ENCODE peak calls at places on chromosomes 4 and X, in six cellular contexts. W is mucosa of descending colon, F is colonic mucosa, U is hepatocyte, R is kidney, V is aorta. P is an unnamed sample. For H3K4me1, the result is how much of the 10 kb centered on the place peaks cover.

GRCh38 chrX:139207655-139208054 is 322.9 kb upstream of the F9 start:
- DNase-seq in W (no peak), F (no peak), U (no peak), R (no peak), V (no peak), P (no peak)

GRCh38 chr4:183722738-183723560 is 63.9 kb downstream of the TRAPPC11 start:
- DNase-seq in W (peak), F (peak), U (peak), R (peak), V (peak), P (peak)

GRCh38 chr4:76232681-76233080 is 18.8 kb upstream of the FAM47E start:
- DNase-seq in W (no peak), F (no peak), U (no peak), R (no peak), V (no peak), P (no peak)

GRCh38 chr4:168815373-168816345 is 194.4 kb downstream of the CBR4 start:
- DNase-seq in W (no peak), F (no peak), U (peak), R (no peak), V (no peak), P (no peak)

GRCh38 chr4:40283968-40284367 is 51.2 kb upstream of the CHRNA9 start:
- DNase-seq in W (peak), F (no peak), U (no peak), R (no peak), V (no peak), P (no peak)

GRCh38 chr4:152983774-152984411 is 47.8 kb downstream of the FHDC1 start:
- DNase-seq in W (no peak), F (no peak), U (no peak), R (no peak), V (no peak), P (no peak)

GRCh38 chr4:130542953-130543352 is 1447.0 kb downstream of the C4orf33 start:
- DNase-seq in W (no peak), F (no peak), U (no peak), R (no peak), V (no peak), P (no peak)

GRCh38 chrX:43968347-43968746 is 4.8 kb downstream of the NDP start:
- DNase-seq in W (no peak), F (no peak), U (no peak), R (no peak), V (no peak), P (no peak)

GRCh38 chrX:40173662-40174593 is 76.2 kb upstream of the BCOR start:
- DNase-seq in W (peak), F (peak), U (peak), R (no peak), V (peak), P (peak)

GRCh38 chrX:24838624-24839023 is 144.9 kb downstream of the POLA1 start:
- DNase-seq in W (no peak), F (peak), U (peak), R (no peak), V (no peak), P (peak)

GRCh38 chrX:44344687-44345086 is 1.2 kb upstream of the EFHC2 start:
- DNase-seq in W (no peak), F (no peak), U (no peak), R (no peak), V (no peak), P (no peak)

GRCh38 chrX:129360175-129360574 is 163.1 kb downstream of the SMARCA1 start:
- DNase-seq in W (no peak), F (peak), U (peak), R (no peak), V (no peak), P (peak)

GRCh38 chr4:73902038-73902637 is 32.9 kb downstream of the CXCL1 start:
- DNase-seq in W (no peak), F (no peak), U (no peak), R (no peak), V (no peak), P (no peak)

GRCh38 chr4:7328913-7329638 is 105.7 kb downstream of the PSAPL1 start:
- DNase-seq in W (peak), F (no peak), U (peak), R (peak), V (peak), P (no peak)

GRCh38 chr4:138639018-138639876 is 376.3 kb upstream of the NOCT start:
- DNase-seq in W (no peak), F (no peak), U (no peak), R (no peak), V (no peak), P (peak)

GRCh38 chr4:139560396-139561084 is 4.5 kb upstream of the SETD7 start:
- DNase-seq in W (no peak), F (no peak), U (no peak), R (no peak), V (no peak), P (peak)

GRCh38 chr4:183738081-183738673 is 79.1 kb downstream of the TRAPPC11 start:
- DNase-seq in W (no peak), F (no peak), U (no peak), R (no peak), V (no peak), P (no peak)

GRCh38 chr4:136713140-136713539 is 819.2 kb downstream of the PCDH18 start:
- DNase-seq in W (no peak), F (no peak), U (no peak), R (no peak), V (no peak), P (no peak)

GRCh38 chrX:108165349-108166111 is 74.0 kb downstream of the ATG4A start:
- DNase-seq in W (no peak), F (no peak), U (peak), R (no peak), V (no peak), P (no peak)

GRCh38 chr4:89123418-89123817 is 12.1 kb downstream of the TIGD2 start:
- DNase-seq in W (no peak), F (no peak), U (peak), R (no peak), V (no peak), P (no peak)

GRCh38 chrX:135740683-135741149 is 27.3 kb downstream of the CT45A3 start:
- DNase-seq in W (no peak), F (peak), U (no peak), R (no peak), V (peak), P (peak)

GRCh38 chr4:188819243-188819642 is 680.0 kb downstream of the TRIML1 start:
- DNase-seq in W (no peak), F (no peak), U (no peak), R (no peak), V (no peak), P (no peak)

GRCh38 chr4:128862608-128863313 is 53.3 kb downstream of the JADE1 start:
- DNase-seq in W (no peak), F (no peak), U (no peak), R (no peak), V (no peak), P (no peak)

DNA sequence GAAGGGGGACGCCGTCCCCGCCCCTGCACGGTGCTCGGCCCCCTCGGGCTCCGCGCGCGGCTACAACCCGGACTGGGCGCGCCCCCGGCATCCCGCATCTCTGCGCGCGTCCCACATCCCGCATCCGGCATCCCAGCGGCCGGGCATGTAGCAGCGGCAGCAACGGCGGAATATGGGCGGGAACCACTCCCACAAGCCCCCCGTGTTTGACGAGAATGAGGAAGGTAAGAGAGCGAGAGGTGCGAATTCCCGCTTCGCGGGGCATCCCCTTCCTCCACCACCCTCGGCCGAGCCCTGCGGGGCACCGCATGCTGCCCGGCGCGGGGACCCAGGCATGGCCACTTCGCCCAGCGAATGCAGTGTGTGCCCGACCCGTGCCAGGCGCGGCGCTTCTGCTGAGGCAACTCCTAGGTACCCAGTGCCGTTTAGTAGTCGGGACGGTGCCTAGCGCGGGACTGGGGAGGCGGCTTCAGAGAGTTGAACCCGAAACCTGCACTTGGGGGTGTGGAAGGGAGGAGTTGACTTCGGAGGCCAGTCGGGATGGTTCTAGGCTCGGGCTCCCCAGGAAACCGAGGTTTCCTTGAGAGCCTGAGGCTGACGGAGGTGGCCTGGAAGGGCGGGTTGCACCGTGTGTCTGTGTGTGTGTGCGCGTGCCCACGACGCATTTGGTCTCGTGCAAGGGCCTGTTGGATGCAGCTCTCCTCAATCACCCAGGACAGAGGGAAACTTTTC is 578 bp downstream of the STK32B start:
- DNase-seq in W (no peak), F (no peak), U (no peak), R (peak), V (peak), P (no peak)
- H3K4me3 ChIP-seq in W (no peak), F (peak), U (peak), R (peak), V (peak), P (peak)

DNA sequence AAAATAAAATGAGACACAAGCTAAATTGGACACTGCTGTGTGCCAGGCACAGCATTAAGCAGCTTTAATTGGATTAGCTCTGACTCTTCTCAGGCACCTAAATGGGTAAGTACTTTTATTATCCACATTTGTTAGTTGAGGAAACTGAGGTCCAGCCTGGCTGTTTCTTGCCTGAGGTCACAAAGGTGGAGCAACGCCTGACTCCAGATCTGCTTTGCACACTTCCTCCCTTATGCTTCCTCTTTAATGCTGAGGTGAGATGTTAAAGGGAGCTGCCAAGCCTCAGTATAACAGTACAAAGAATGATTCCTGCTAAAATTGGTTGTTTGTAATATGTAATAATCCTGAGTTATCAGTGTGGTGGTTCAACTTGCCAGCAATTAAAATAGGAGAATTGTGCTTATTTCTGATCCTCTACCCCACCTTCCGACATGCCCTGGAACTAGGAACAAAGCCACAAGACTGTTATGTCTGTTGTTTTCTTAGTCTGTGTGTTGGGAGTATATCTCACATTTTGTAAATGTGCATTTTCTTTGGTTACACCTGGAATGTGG is 74.4 kb downstream of the AFF1 start:
- DNase-seq in W (no peak), F (peak), U (no peak), R (no peak), V (no peak), P (no peak)
- H3K4me1 ChIP-seq in W (half or more), F (under half), U (under half), R (under half), V (under half), P (under half)

GRCh38 chr4:2402053-2402452 is 16.4 kb downstream of the ZFYVE28 start:
- DNase-seq in W (peak), F (peak), U (peak), R (peak), V (peak), P (peak)
- H3K4me3 ChIP-seq in W (no peak), F (peak), U (no peak), R (peak), V (no peak), P (peak)

GRCh38 chr4:118801895-118802575 is 33.9 kb downstream of the SEC24D start:
- DNase-seq in W (no peak), F (no peak), U (no peak), R (no peak), V (no peak), P (no peak)
- H3K4me1 ChIP-seq in W (under half), F (under half), U (under half), R (under half), V (under half), P (under half)

GRCh38 chr4:112704991-112705845 is 68.3 kb downstream of the LARP7 start:
- DNase-seq in W (peak), F (no peak), U (peak), R (no peak), V (peak), P (peak)

GRCh38 chr4:112702892-112703291 is 65.9 kb downstream of the LARP7 start:
- DNase-seq in W (no peak), F (no peak), U (no peak), R (no peak), V (no peak), P (no peak)

GRCh38 chr4:112704322-112704721 is 67.4 kb downstream of the LARP7 start:
- DNase-seq in W (no peak), F (no peak), U (no peak), R (no peak), V (no peak), P (no peak)

GRCh38 chr4:112708772-112709171 is 71.8 kb downstream of the LARP7 start:
- DNase-seq in W (no peak), F (no peak), U (no peak), R (no peak), V (no peak), P (no peak)

DNA sequence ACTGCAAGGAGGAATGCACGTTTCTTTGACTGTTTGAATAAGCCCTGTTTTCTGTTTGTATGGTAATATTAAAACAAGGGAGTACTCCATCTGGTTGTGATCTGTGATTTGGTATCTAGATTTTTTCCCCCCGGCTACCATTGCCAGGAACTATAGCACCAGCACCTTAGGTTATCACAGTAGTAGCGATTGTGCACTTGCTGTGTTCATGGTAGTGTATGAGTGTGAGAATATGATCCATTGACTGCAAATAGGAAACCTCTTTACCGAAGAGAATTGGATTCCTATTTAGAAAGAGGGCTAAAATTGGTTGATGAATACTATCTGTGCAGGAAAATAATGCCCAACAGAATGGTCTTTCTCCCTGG is 69.9 kb downstream of the LARP7 start:
- DNase-seq in W (no peak), F (no peak), U (no peak), R (no peak), V (no peak), P (no peak)
- H3K4me3 ChIP-seq in W (no peak), F (no peak), U (no peak), R (peak), V (peak), P (peak)

DNA sequence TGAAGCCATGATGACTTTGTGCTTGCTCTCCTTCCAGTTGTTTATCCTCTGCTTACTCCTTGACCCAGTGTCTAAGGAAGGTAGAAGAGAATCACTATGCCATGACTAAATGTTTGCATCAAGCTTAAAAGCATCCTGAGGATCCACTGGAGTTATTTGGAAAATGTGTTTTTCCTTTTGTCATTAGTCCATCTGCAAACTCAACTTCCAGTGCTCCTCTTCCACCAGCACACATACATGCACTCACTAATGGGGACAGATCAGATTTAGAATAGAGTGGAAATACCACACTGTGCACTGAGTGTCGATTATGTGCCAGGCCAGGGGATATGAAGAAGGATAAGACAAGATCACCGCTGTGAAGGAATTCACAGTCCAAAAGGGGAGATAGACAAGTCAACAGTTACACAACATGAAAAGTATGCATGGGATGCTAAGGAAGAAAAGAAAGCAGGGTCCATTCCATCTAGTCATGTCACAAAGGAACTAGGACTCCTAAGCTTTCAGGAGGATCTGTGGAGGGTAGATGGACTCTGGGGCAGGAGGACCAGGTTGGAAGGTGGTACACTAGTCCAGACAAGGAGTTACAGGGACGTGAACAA is 1.9 kb downstream of the OCIAD2 start:
- DNase-seq in W (no peak), F (no peak), U (no peak), R (no peak), V (no peak), P (no peak)
- H3K4me1 ChIP-seq in W (under half), F (under half), U (under half), R (under half), V (under half), P (under half)

DNA sequence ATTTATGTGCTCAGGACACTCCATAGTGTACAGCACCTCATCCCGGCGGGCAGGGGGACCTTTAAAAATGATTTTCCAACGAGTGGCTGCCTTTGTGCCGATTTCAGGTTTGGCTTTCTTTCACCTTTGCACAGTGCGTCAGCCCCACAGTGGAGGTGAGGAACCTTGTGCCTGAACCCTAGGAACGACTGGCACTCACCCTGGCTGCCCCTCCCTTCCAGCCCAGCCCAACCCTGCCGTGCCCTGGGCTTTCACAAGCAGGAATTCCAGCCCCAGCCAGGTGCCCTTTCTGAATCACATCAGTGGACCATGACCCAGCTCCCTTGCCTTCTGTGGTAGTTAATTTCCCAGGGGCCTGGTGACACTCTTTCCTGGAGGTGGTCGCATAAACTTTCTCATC is 1.3 kb downstream of the TMEM164 start:
- DNase-seq in W (peak), F (peak), U (peak), R (peak), V (no peak), P (no peak)
- H3K4me3 ChIP-seq in W (no peak), F (peak), U (no peak), R (peak), V (no peak), P (no peak)

DNA sequence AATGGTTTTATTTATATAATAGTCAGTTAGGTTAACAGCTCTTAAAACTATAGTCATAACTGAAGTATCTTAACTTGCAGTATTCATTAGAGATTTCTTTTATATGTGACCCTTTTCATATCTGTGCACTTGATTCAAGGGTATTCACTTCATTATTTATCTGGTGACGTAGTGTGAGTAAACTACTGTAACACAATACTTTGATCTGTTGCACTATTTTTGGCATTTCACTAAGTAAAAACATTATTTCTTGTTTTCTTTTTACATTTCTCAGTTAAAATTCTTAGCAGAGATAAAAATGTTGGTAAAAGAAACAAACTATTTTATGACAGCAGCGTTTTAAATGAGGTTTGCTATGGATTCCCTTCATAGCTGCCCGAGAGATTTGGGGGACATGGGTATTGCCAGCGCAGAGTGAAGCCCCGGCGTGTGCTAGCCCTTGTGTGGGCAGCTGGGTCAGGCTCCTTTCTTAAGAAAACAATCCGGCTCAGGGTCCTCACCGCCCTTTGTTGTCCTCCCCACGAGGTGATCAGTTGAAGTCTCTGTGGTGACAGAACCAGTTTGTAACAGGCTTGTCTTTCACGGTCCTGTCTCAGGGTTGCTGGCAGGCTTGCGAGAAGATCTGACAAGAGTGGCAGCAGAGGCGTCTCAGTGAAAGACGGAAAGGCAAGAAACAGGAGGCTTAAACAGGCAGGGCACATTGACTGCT is 293.4 kb downstream of the BMPR1B start:
- DNase-seq in W (no peak), F (no peak), U (no peak), R (peak), V (no peak), P (peak)
- H3K4me1 ChIP-seq in W (under half), F (under half), U (under half), R (under half), V (under half), P (under half)

P was measured in BE2C.